ENCODE peak calls at places on chromosomes 4 and X, in six cellular contexts. V is AG04449, U is AG09309, L is mucosa of descending colon, I is fibroblast of the aortic adventitia, O is foreskin fibroblast. H is an unnamed sample.

GRCh38 chrX:21847342-21847741 is 7.9 kb downstream of the MBTPS2 start:
- DNase-seq in V (no peak), I (no peak), O (no peak), U (no peak), L (no peak), H (no peak)

GRCh38 chrX:100874240-100874798 is at the start of gene NOX1:
- DNase-seq in U (no peak), L (peak), O (no peak), V (no peak), I (peak), H (peak)

GRCh38 chr4:61994036-61994435 is 793.9 kb downstream of the ADGRL3 start:
- DNase-seq in L (peak), I (no peak), V (no peak), O (no peak), U (no peak), H (no peak)

GRCh38 chr4:3413675-3414420 is 27.9 kb upstream of the HGFAC start:
- DNase-seq in U (no peak), I (no peak), O (no peak), V (no peak), L (no peak), H (no peak)

GRCh38 chr4:78337216-78337615 is 214.4 kb upstream of the ANXA3 start:
- DNase-seq in O (peak), L (no peak), V (no peak), I (peak), U (no peak), H (no peak)

GRCh38 chrX:154535892-154536291 is 10.8 kb downstream of the G6PD start:
- DNase-seq in L (no peak), U (no peak), V (no peak), I (no peak), O (no peak), H (no peak)

GRCh38 chr4:87409420-87409939 is 12.9 kb upstream of the NUDT9 start:
- DNase-seq in L (no peak), I (peak), V (no peak), O (no peak), U (no peak), H (peak)

GRCh38 chrX:10133980-10134676 is 22.6 kb upstream of the CLCN4 start:
- DNase-seq in L (no peak), I (no peak), V (no peak), O (no peak), U (no peak), H (no peak)

GRCh38 chr4:13523105-13523477 is 21.2 kb downstream of the NKX3-2 start:
- DNase-seq in O (no peak), U (no peak), V (no peak), L (no peak), I (no peak), H (no peak)

GRCh38 chr4:41624765-41625164 is 86.8 kb downstream of the LIMCH1 start:
- DNase-seq in U (no peak), O (no peak), I (no peak), L (no peak), V (no peak), H (no peak)

GRCh38 chrX:119003462-119003861 is 29.0 kb downstream of the LONRF3 start:
- DNase-seq in U (no peak), V (no peak), L (no peak), I (no peak), O (no peak), H (no peak)

GRCh38 chrX:40947276-40947675 is 138.0 kb upstream of the USP9X start:
- DNase-seq in I (peak), O (peak), V (no peak), L (no peak), U (no peak), H (peak)

GRCh38 chr4:76194325-76194724 is 19.3 kb downstream of the SCARB2 start:
- DNase-seq in O (peak), U (peak), L (no peak), V (peak), I (peak), H (peak)

GRCh38 chr4:23333946-23334878 is 555.6 kb downstream of the PPARGC1A start:
- DNase-seq in I (peak), U (no peak), O (peak), L (no peak), V (peak), H (peak)

GRCh38 chr4:53050361-53050774 is 188.3 kb downstream of the RASL11B start:
- DNase-seq in O (no peak), V (no peak), L (no peak), I (peak), U (no peak), H (no peak)

GRCh38 chrX:141975839-141976238 is 72.1 kb downstream of the MAGEC1 start:
- DNase-seq in I (no peak), U (no peak), O (no peak), L (no peak), V (no peak), H (no peak)
- H3K4me3 ChIP-seq in I (no peak), U (no peak), O (no peak), L (no peak), V (no peak), H (no peak)

DNA sequence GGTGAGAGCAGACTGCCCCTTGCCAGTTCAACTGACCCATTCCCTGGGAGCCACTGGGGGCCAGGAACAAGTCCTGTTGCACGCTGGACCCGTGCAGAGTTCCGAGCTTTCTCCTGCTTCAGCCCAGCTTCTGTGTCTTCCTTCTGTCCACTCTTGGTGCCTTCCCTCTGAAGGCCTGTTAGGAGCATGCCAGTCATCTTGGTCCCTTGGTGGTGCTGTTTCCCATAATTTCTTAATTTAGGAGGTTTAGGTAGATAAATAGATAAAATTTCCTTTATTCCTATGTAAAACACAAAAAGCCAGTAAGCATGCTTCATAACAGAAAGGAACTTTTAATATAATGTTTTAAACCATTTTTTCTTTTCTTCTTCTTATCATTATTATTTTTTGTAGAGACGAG is 672.7 kb downstream of the CCSER1 start:
- DNase-seq in V (no peak), I (no peak), L (no peak), U (no peak), O (no peak), H (no peak)
- TF ChIP-seq CTCF in V (no peak), I (no peak), L (no peak), U (no peak), O (no peak), H (no peak)

DNA sequence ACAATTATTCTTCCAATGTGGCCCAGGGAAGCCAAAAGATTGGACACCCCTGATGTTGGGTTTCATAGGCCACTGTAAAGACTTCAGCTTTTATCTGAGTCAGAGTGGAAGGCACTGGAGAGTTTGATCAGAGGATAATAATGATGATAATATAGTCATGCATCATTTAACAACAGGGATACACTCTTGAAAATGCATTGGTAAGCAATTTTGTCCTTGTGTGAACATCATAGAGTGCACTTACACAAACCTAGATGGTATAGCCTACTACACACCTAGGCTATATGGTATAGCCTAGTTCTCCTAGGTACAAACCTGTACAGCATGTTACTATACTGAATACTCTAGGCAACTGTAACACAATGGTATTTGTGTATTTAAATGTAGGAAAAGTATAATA is 70.5 kb downstream of the COQ2 start:
- DNase-seq in V (no peak), U (no peak), L (no peak), I (no peak), O (no peak), H (no peak)
- H3K4me3 ChIP-seq in V (no peak), U (no peak), L (no peak), I (no peak), O (no peak), H (no peak)

GRCh38 chr4:8473198-8473919 is 32.8 kb downstream of the TRMT44 start:
- DNase-seq in L (peak), V (no peak), I (peak), U (no peak), O (no peak), H (no peak)
- TF ChIP-seq CTCF in L (no peak), V (no peak), I (peak), U (no peak), O (no peak), H (peak)